ENCODE peak calls at places on chromosomes 1 and 21, in seven cellular contexts. S is neuronal stem cell, O is H9, D is IMR-90, H is mesendoderm, T is H1, Y is trophoblast cell. I is an unnamed sample.

GRCh38 chr1:94953741-94954140 is 26.8 kb upstream of the CNN3 start:
- DNase-seq in S (no peak), O (no peak), D (peak), H (no peak), T (no peak), Y (no peak), I (peak)

GRCh38 chr1:207056673-207057072 is 3.6 kb downstream of the PFKFB2 start:
- DNase-seq in S (no peak), O (no peak), D (no peak), H (no peak), T (no peak), Y (no peak), I (no peak)

GRCh38 chr1:235069577-235070563 is 58.8 kb downstream of the TOMM20 start:
- DNase-seq in S (no peak), O (no peak), D (peak), H (no peak), T (no peak), Y (peak), I (peak)

GRCh38 chr1:76425843-76426145 is 351.2 kb downstream of the ST6GALNAC3 start:
- DNase-seq in S (no peak), O (no peak), D (peak), H (no peak), T (no peak), Y (no peak), I (peak)

GRCh38 chr1:235989105-235989504 is 75.8 kb downstream of the NID1 start:
- DNase-seq in S (no peak), O (no peak), D (no peak), H (no peak), T (no peak), Y (no peak), I (no peak)

GRCh38 chr1:40984066-40984465 is 4.6 kb downstream of the CTPS1 start:
- DNase-seq in S (no peak), O (no peak), D (no peak), H (no peak), T (no peak), Y (peak), I (no peak)

GRCh38 chr1:186403632-186404031 is 28.0 kb downstream of the ODR4 start:
- DNase-seq in S (no peak), O (no peak), D (no peak), H (no peak), T (no peak), Y (no peak), I (no peak)

GRCh38 chr1:206864939-206865671 is at the start of gene IL20:
- DNase-seq in S (peak), O (peak), D (peak), H (peak), T (peak), Y (peak), I (peak)

GRCh38 chr1:4318720-4319119 is 335.7 kb upstream of the AJAP1 start:
- DNase-seq in S (no peak), O (no peak), D (no peak), H (no peak), T (no peak), Y (no peak), I (no peak)

GRCh38 chr21:45110873-45111624 is 36.7 kb downstream of the ADARB1 start:
- DNase-seq in S (no peak), O (no peak), D (no peak), H (no peak), T (no peak), Y (no peak), I (no peak)

DNA sequence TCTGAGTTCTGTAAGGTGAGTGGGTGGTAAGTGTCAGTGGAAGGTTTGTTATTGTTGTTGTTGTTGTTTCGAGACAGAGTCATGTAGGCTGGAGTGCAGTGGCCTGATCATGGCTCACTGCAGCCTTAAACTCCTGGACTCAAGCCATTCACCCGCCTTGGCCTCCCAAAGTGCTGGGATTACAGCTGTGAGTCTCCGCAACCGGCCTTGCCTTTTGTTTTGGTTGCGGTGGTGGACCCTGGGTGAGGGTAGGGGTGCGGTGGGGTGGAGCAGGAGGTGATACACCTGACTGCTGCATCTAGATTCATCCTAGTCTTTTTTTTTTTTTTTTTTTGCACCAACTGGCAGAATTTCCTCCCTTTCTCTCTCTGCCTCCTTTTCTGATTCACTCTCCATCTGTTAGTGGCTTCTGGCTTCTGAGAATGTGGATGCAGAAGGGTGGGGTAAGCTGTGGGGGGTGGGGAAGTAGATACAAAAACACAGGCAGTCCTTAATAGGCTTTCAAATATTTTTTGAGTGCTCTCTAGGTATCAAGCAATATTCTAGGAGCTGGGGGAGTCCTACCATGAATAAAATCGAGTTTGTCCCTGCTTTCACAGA is 4.6 kb upstream of the GMEB1 start:
- DNase-seq in S (no peak), O (no peak), D (no peak), H (no peak), T (no peak), Y (no peak), I (no peak)
- H2BK5ac ChIP-seq in S (no peak), O (no peak), D (no peak), H (no peak), T (peak), Y (no peak), I (no peak)

DNA sequence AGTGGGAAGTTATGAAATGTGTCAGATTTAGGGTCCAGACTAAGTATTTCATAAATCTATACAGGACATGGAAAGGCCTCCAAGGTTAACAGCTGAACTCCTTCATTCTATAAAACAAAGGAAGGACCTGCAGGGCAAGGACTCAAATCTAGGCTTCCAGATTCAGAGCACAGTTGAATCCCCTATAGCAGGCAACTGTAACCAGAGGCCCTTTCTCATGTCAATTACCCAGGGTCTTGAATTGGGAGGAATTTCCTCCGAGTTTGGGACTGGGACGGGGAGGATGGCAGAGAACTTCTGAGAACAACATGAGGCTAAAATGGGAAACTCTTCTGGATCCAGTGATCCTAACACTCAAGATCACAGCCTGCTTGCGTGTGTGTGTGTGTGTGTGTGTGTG is 112.9 kb upstream of the BEND5 start:
- DNase-seq in S (no peak), O (no peak), D (no peak), H (no peak), T (no peak), Y (no peak), I (no peak)
- H3K9ac ChIP-seq in S (no peak), O (no peak), D (no peak), H (no peak), T (no peak), Y (no peak), I (no peak)

GRCh38 chr1:97730271-97730670 is 190.6 kb downstream of the DPYD start:
- DNase-seq in S (no peak), O (no peak), D (no peak), H (no peak), T (no peak), Y (no peak), I (no peak)
- H2BK5ac ChIP-seq in S (no peak), O (no peak), D (no peak), H (no peak), T (no peak), Y (no peak), I (no peak)

DNA sequence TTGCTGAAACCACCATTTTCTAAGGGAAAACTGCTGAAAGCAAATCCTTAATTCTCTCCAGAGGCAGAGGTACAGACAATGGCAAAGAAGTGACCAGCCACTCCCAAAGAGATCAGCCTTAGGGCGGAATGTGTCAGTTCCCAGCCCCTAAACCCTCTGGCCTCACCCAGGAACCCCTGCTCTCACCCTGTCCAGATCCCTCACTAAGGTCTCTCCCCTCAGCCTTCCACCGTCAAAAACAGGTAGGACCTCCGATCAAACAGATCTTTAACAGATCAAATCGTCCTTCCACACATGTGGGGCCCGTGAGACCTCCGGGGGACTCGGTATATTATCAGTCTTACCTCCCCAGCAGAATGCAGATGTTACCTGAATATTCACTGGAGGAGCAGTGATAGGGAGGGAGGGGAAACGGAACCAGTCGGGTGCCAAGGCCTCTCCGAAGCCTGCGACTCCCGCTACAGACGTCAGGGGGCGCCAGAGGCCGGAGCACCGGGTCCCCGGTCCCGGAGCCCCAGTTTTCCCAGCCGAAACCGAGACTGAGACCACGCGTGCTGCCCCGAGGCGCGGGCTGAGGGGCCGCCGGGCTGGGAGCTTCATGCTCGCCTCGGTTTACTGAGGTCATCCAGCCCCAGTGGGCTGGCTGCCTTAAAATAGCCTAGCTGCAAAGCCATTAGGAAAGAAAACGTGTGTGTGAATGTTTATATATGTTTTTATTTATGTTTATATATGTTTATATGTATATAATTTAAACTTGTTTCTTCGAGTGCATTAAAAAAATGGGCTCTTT is 23.6 kb downstream of the GPA33 start:
- DNase-seq in S (peak), O (peak), D (peak), H (peak), T (peak), Y (peak), I (peak)
- H3K9ac ChIP-seq in S (no peak), O (no peak), D (no peak), H (peak), T (no peak), Y (no peak), I (peak)

GRCh38 chr1:226511296-226511695 is 37.3 kb upstream of the STUM start:
- DNase-seq in S (no peak), O (peak), D (no peak), H (no peak), T (no peak), Y (no peak), I (no peak)

GRCh38 chr1:226510453-226510852 is 38.1 kb upstream of the STUM start:
- DNase-seq in S (no peak), O (peak), D (no peak), H (no peak), T (no peak), Y (no peak), I (no peak)

GRCh38 chr1:226506921-226507320 is 41.6 kb upstream of the STUM start:
- DNase-seq in S (no peak), O (no peak), D (no peak), H (no peak), T (no peak), Y (no peak), I (no peak)

GRCh38 chr1:226506021-226506420 is 42.5 kb upstream of the STUM start:
- DNase-seq in S (no peak), O (peak), D (no peak), H (no peak), T (no peak), Y (no peak), I (no peak)
- H2BK5ac ChIP-seq in S (no peak), O (no peak), D (no peak), H (no peak), T (no peak), Y (no peak), I (no peak)

DNA sequence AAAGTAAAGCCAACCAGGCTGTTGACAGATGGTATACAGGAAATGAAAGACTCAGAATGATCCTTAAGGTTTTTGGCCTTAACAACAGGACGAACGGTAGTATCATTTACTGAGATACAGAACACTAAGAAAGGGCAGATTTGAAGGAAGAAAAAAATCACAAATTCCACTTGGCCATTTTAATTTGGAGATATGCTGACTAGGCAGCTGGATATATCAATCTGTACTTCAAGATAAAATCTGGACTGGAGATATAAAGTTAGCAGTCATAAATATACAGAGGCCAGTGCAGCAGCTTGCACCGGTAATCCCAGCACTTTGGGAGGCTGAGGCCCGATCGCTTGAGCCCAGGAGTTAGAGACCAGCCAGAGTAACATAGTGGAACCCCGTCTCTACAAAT is 1.3 kb downstream of the NVL start:
- DNase-seq in S (no peak), O (no peak), D (no peak), H (no peak), T (no peak), Y (no peak), I (no peak)
- H3K9ac ChIP-seq in S (no peak), O (no peak), D (no peak), H (no peak), T (no peak), Y (no peak), I (peak)

DNA sequence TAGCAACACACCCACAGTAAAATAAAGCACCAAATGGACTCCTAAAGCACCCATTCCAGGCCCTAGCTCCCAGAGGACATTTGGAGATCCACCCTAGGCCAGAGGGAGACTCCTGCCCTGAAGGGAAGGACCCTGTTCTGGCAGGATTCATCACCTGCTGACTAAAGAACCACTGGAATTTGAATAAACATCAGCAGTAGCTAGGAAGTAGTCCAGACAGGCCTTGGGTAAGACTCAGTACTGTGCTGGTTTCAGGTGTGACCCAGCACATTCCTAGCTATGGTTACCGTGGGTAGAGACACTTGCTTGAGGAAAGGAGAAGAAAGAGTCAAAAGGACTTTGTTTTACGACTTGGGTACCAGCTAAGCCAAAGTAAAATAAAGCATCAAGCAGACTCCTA is 92.7 kb upstream of the LRRC7 start:
- DNase-seq in S (no peak), O (no peak), D (no peak), H (peak), T (no peak), Y (peak), I (no peak)
- H2BK5ac ChIP-seq in S (no peak), O (no peak), D (no peak), H (peak), T (no peak), Y (no peak), I (no peak)